ENCODE peak calls at places on chromosomes 5 and 9, in six cellular contexts. One of them, this sample, is unnamed. For H3K9me3, the result is how much of the 10 kb centered on the place peaks cover.

GRCh38 chr9:123669355-123669754 is 260.6 kb downstream of the DENND1A start:
- DNase-seq in CD8-positive, alpha-beta memory T cell: no peak
- DNase-seq in GM23248: no peak
- DNase-seq in lower lobe of right lung: no peak
- DNase-seq in tibial nerve: no peak
- DNase-seq in tibial artery: no peak
- DNase-seq in this sample: no peak

GRCh38 chr5:123916331-123917121 is 404.5 kb downstream of the CSNK1G3 start:
- DNase-seq in CD8-positive, alpha-beta memory T cell: no peak
- DNase-seq in GM23248: peak
- DNase-seq in lower lobe of right lung: no peak
- DNase-seq in tibial nerve: no peak
- DNase-seq in tibial artery: no peak
- DNase-seq in this sample: no peak

GRCh38 chr9:127575875-127576778 is 36.0 kb upstream of the STXBP1 start:
- DNase-seq in CD8-positive, alpha-beta memory T cell: no peak
- DNase-seq in GM23248: no peak
- DNase-seq in lower lobe of right lung: no peak
- DNase-seq in tibial nerve: no peak
- DNase-seq in tibial artery: no peak
- DNase-seq in this sample: peak

GRCh38 chr9:124399323-124399962 is 15.8 kb downstream of the PSMB7 start:
- DNase-seq in CD8-positive, alpha-beta memory T cell: no peak
- DNase-seq in GM23248: peak
- DNase-seq in lower lobe of right lung: no peak
- DNase-seq in tibial nerve: no peak
- DNase-seq in tibial artery: peak
- DNase-seq in this sample: no peak

GRCh38 chr5:135534609-135535419 is 950 bp downstream of the NEUROG1 start:
- DNase-seq in CD8-positive, alpha-beta memory T cell: no peak
- DNase-seq in GM23248: peak
- DNase-seq in lower lobe of right lung: no peak
- DNase-seq in tibial nerve: no peak
- DNase-seq in tibial artery: no peak
- DNase-seq in this sample: no peak

GRCh38 chr5:116763987-116764866 is 189.6 kb upstream of the SEMA6A start:
- DNase-seq in CD8-positive, alpha-beta memory T cell: no peak
- DNase-seq in GM23248: no peak
- DNase-seq in lower lobe of right lung: no peak
- DNase-seq in tibial nerve: no peak
- DNase-seq in tibial artery: no peak
- DNase-seq in this sample: no peak

GRCh38 chr5:9037048-9037447 is 508.8 kb downstream of the SEMA5A start:
- DNase-seq in CD8-positive, alpha-beta memory T cell: no peak
- DNase-seq in GM23248: no peak
- DNase-seq in lower lobe of right lung: no peak
- DNase-seq in tibial nerve: no peak
- DNase-seq in tibial artery: no peak
- DNase-seq in this sample: no peak

GRCh38 chr5:133331866-133332731 is 280.2 kb downstream of the FSTL4 start:
- DNase-seq in CD8-positive, alpha-beta memory T cell: no peak
- DNase-seq in GM23248: no peak
- DNase-seq in lower lobe of right lung: no peak
- DNase-seq in tibial nerve: no peak
- DNase-seq in tibial artery: no peak
- DNase-seq in this sample: no peak

GRCh38 chr9:125655691-125656410 is 51.2 kb downstream of the MAPKAP1 start:
- DNase-seq in CD8-positive, alpha-beta memory T cell: no peak
- DNase-seq in GM23248: no peak
- DNase-seq in lower lobe of right lung: no peak
- DNase-seq in tibial nerve: no peak
- DNase-seq in tibial artery: no peak
- DNase-seq in this sample: no peak

GRCh38 chr9:136917902-136918301 is 26.6 kb downstream of the FBXW5 start:
- DNase-seq in CD8-positive, alpha-beta memory T cell: no peak
- DNase-seq in GM23248: no peak
- DNase-seq in lower lobe of right lung: no peak
- DNase-seq in tibial nerve: no peak
- DNase-seq in tibial artery: no peak
- DNase-seq in this sample: no peak

GRCh38 chr9:2711716-2712115 is 5.6 kb upstream of the KCNV2 start:
- DNase-seq in CD8-positive, alpha-beta memory T cell: no peak
- DNase-seq in GM23248: no peak
- DNase-seq in lower lobe of right lung: no peak
- DNase-seq in tibial nerve: no peak
- DNase-seq in tibial artery: no peak
- DNase-seq in this sample: no peak

GRCh38 chr9:35193762-35194161 is 32.0 kb downstream of the UNC13B start:
- DNase-seq in CD8-positive, alpha-beta memory T cell: no peak
- DNase-seq in GM23248: peak
- DNase-seq in lower lobe of right lung: no peak
- DNase-seq in tibial nerve: no peak
- DNase-seq in tibial artery: no peak
- DNase-seq in this sample: no peak

GRCh38 chr9:35195683-35196082 is 33.9 kb downstream of the UNC13B start:
- DNase-seq in CD8-positive, alpha-beta memory T cell: no peak
- DNase-seq in GM23248: peak
- DNase-seq in lower lobe of right lung: no peak
- DNase-seq in tibial nerve: no peak
- DNase-seq in tibial artery: no peak
- DNase-seq in this sample: no peak

GRCh38 chr9:35203531-35203930 is 41.7 kb downstream of the UNC13B start:
- DNase-seq in CD8-positive, alpha-beta memory T cell: no peak
- DNase-seq in GM23248: no peak
- DNase-seq in lower lobe of right lung: no peak
- DNase-seq in tibial nerve: no peak
- DNase-seq in tibial artery: no peak
- DNase-seq in this sample: no peak

DNA sequence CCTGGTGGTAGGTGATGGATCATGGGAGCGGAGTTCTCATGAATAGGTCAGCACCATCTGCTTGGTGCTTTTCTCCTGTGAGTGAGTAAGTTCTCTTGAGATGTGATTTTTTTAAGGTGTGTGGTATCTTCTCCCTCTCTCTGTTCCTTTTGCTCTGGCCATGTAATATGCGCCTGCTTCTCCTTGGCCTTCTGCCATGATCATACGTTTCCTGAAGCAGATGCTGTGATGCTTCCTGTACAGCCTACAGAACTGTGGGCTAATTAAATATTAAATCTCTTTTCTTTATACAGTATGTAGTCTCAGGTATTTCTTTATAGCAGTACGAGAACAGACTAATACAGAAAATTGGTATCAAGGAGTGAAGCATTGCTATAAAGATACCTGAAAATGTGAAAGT is 36.4 kb downstream of the UNC13B start:
- DNase-seq in CD8-positive, alpha-beta memory T cell: no peak
- DNase-seq in GM23248: no peak
- DNase-seq in lower lobe of right lung: no peak
- DNase-seq in tibial nerve: no peak
- DNase-seq in tibial artery: no peak
- DNase-seq in this sample: no peak
- H3K9me3 ChIP-seq in CD8-positive, alpha-beta memory T cell: under half
- H3K9me3 ChIP-seq in GM23248: under half
- H3K9me3 ChIP-seq in lower lobe of right lung: under half
- H3K9me3 ChIP-seq in tibial nerve: under half
- H3K9me3 ChIP-seq in tibial artery: under half
- H3K9me3 ChIP-seq in this sample: under half

GRCh38 chr9:91937727-91938126 is 12.3 kb downstream of the ROR2 start:
- DNase-seq in CD8-positive, alpha-beta memory T cell: no peak
- DNase-seq in GM23248: no peak
- DNase-seq in lower lobe of right lung: no peak
- DNase-seq in tibial nerve: no peak
- DNase-seq in tibial artery: no peak
- DNase-seq in this sample: no peak
- H3K4me3 ChIP-seq in CD8-positive, alpha-beta memory T cell: no peak
- H3K4me3 ChIP-seq in GM23248: no peak
- H3K4me3 ChIP-seq in lower lobe of right lung: no peak
- H3K4me3 ChIP-seq in tibial nerve: no peak
- H3K4me3 ChIP-seq in tibial artery: no peak
- H3K4me3 ChIP-seq in this sample: no peak

GRCh38 chr9:8337834-8338233 is 538.3 kb upstream of the DMAC1 start:
- DNase-seq in CD8-positive, alpha-beta memory T cell: no peak
- DNase-seq in GM23248: no peak
- DNase-seq in lower lobe of right lung: no peak
- DNase-seq in tibial nerve: no peak
- DNase-seq in tibial artery: no peak
- DNase-seq in this sample: no peak
- H3K9me3 ChIP-seq in CD8-positive, alpha-beta memory T cell: under half
- H3K9me3 ChIP-seq in GM23248: under half
- H3K9me3 ChIP-seq in lower lobe of right lung: under half
- H3K9me3 ChIP-seq in tibial nerve: under half
- H3K9me3 ChIP-seq in tibial artery: under half
- H3K9me3 ChIP-seq in this sample: under half

GRCh38 chr5:173920024-173920753 is 32.0 kb downstream of the CPEB4 start:
- DNase-seq in CD8-positive, alpha-beta memory T cell: no peak
- DNase-seq in GM23248: peak
- DNase-seq in lower lobe of right lung: no peak
- DNase-seq in tibial nerve: no peak
- DNase-seq in tibial artery: no peak
- DNase-seq in this sample: no peak

GRCh38 chr5:173922527-173922926 is 34.4 kb downstream of the CPEB4 start:
- DNase-seq in CD8-positive, alpha-beta memory T cell: no peak
- DNase-seq in GM23248: no peak
- DNase-seq in lower lobe of right lung: no peak
- DNase-seq in tibial nerve: no peak
- DNase-seq in tibial artery: no peak
- DNase-seq in this sample: no peak

GRCh38 chr5:173917788-173918786 is 29.9 kb downstream of the CPEB4 start:
- DNase-seq in CD8-positive, alpha-beta memory T cell: peak
- DNase-seq in GM23248: peak
- DNase-seq in lower lobe of right lung: peak
- DNase-seq in tibial nerve: peak
- DNase-seq in tibial artery: peak
- DNase-seq in this sample: peak

GRCh38 chr5:173920866-173921265 is 32.7 kb downstream of the CPEB4 start:
- DNase-seq in CD8-positive, alpha-beta memory T cell: no peak
- DNase-seq in GM23248: peak
- DNase-seq in lower lobe of right lung: no peak
- DNase-seq in tibial nerve: no peak
- DNase-seq in tibial artery: no peak
- DNase-seq in this sample: no peak

GRCh38 chr5:173919443-173919842 is 31.3 kb downstream of the CPEB4 start:
- DNase-seq in CD8-positive, alpha-beta memory T cell: no peak
- DNase-seq in GM23248: peak
- DNase-seq in lower lobe of right lung: no peak
- DNase-seq in tibial nerve: no peak
- DNase-seq in tibial artery: no peak
- DNase-seq in this sample: peak
- H3K4me3 ChIP-seq in CD8-positive, alpha-beta memory T cell: no peak
- H3K4me3 ChIP-seq in GM23248: peak
- H3K4me3 ChIP-seq in lower lobe of right lung: no peak
- H3K4me3 ChIP-seq in tibial nerve: no peak
- H3K4me3 ChIP-seq in tibial artery: no peak
- H3K4me3 ChIP-seq in this sample: no peak

GRCh38 chr5:33611882-33612281 is 171.1 kb downstream of the TARS1 start:
- DNase-seq in CD8-positive, alpha-beta memory T cell: no peak
- DNase-seq in GM23248: peak
- DNase-seq in lower lobe of right lung: no peak
- DNase-seq in tibial nerve: no peak
- DNase-seq in tibial artery: no peak
- DNase-seq in this sample: no peak
- H3K9me3 ChIP-seq in CD8-positive, alpha-beta memory T cell: under half
- H3K9me3 ChIP-seq in GM23248: under half
- H3K9me3 ChIP-seq in lower lobe of right lung: under half
- H3K9me3 ChIP-seq in tibial nerve: under half
- H3K9me3 ChIP-seq in tibial artery: under half
- H3K9me3 ChIP-seq in this sample: under half

GRCh38 chr5:141558150-141558549 is 60.6 kb downstream of the DIAPH1 start:
- DNase-seq in CD8-positive, alpha-beta memory T cell: no peak
- DNase-seq in GM23248: peak
- DNase-seq in lower lobe of right lung: no peak
- DNase-seq in tibial nerve: no peak
- DNase-seq in tibial artery: no peak
- DNase-seq in this sample: no peak
- H3K4me3 ChIP-seq in CD8-positive, alpha-beta memory T cell: no peak
- H3K4me3 ChIP-seq in GM23248: peak
- H3K4me3 ChIP-seq in lower lobe of right lung: no peak
- H3K4me3 ChIP-seq in tibial nerve: no peak
- H3K4me3 ChIP-seq in tibial artery: no peak
- H3K4me3 ChIP-seq in this sample: no peak

GRCh38 chr5:27476356-27476988 is 438.1 kb upstream of the CDH9 start:
- DNase-seq in CD8-positive, alpha-beta memory T cell: no peak
- DNase-seq in GM23248: no peak
- DNase-seq in lower lobe of right lung: no peak
- DNase-seq in tibial nerve: no peak
- DNase-seq in tibial artery: no peak
- DNase-seq in this sample: no peak

GRCh38 chr5:27479859-27480258 is 441.5 kb upstream of the CDH9 start:
- DNase-seq in CD8-positive, alpha-beta memory T cell: no peak
- DNase-seq in GM23248: no peak
- DNase-seq in lower lobe of right lung: no peak
- DNase-seq in tibial nerve: no peak
- DNase-seq in tibial artery: no peak
- DNase-seq in this sample: no peak

GRCh38 chr5:27475063-27475462 is 436.7 kb upstream of the CDH9 start:
- DNase-seq in CD8-positive, alpha-beta memory T cell: no peak
- DNase-seq in GM23248: no peak
- DNase-seq in lower lobe of right lung: no peak
- DNase-seq in tibial nerve: no peak
- DNase-seq in tibial artery: no peak
- DNase-seq in this sample: no peak

GRCh38 chr5:27474395-27474794 is 436.0 kb upstream of the CDH9 start:
- DNase-seq in CD8-positive, alpha-beta memory T cell: no peak
- DNase-seq in GM23248: peak
- DNase-seq in lower lobe of right lung: no peak
- DNase-seq in tibial nerve: no peak
- DNase-seq in tibial artery: no peak
- DNase-seq in this sample: no peak

GRCh38 chr5:27477550-27477949 is 439.2 kb upstream of the CDH9 start:
- DNase-seq in CD8-positive, alpha-beta memory T cell: no peak
- DNase-seq in GM23248: no peak
- DNase-seq in lower lobe of right lung: no peak
- DNase-seq in tibial nerve: no peak
- DNase-seq in tibial artery: no peak
- DNase-seq in this sample: no peak
- H3K9me3 ChIP-seq in CD8-positive, alpha-beta memory T cell: under half
- H3K9me3 ChIP-seq in GM23248: under half
- H3K9me3 ChIP-seq in lower lobe of right lung: under half
- H3K9me3 ChIP-seq in tibial nerve: under half
- H3K9me3 ChIP-seq in tibial artery: under half
- H3K9me3 ChIP-seq in this sample: under half

DNA sequence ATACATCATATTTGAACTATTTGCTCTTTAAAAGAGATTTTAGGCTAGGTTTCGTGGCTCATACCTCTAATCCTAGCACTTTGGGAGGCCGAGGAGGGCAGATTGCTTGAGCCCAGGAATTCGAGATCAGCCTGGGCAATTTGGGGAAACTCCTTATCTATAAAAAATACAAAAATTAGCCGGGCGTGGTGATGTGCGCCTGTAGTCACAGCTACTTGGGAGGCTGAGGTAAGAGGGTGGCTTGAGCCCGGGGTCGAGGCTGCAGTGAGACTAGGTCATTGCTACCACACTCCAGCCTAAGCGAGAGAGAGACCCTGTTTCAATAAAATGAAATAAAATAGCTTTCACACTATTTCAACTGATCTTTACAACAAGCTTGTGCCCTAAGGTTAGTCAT is 500 bp upstream of the MRPL22 start:
- DNase-seq in CD8-positive, alpha-beta memory T cell: no peak
- DNase-seq in GM23248: no peak
- DNase-seq in lower lobe of right lung: no peak
- DNase-seq in tibial nerve: no peak
- DNase-seq in tibial artery: no peak
- DNase-seq in this sample: no peak
- H3K4me3 ChIP-seq in CD8-positive, alpha-beta memory T cell: peak
- H3K4me3 ChIP-seq in GM23248: peak
- H3K4me3 ChIP-seq in lower lobe of right lung: peak
- H3K4me3 ChIP-seq in tibial nerve: peak
- H3K4me3 ChIP-seq in tibial artery: peak
- H3K4me3 ChIP-seq in this sample: no peak